ENCODE peak calls at places on chromosomes 5 and 9, in four cellular contexts. E, Y, L and Z are unnamed samples.

GRCh38 chr9:13688990-13689600 is 409.6 kb upstream of the MPDZ start:
- DNase-seq in E (peak), Y (no peak), L (peak), Z (no peak)

GRCh38 chr5:93279292-93279974 is 301.6 kb downstream of the NR2F1-AS1 start:
- DNase-seq in E (peak), Y (no peak), L (no peak), Z (no peak)

GRCh38 chr9:33719581-33720374 is 75.6 kb upstream of the PRSS3 start:
- DNase-seq in E (peak), L (peak), Y (peak), Z (no peak)

GRCh38 chr5:1686066-1686802 is 113.4 kb downstream of the MRPL36 start:
- DNase-seq in E (no peak), Y (no peak), L (no peak), Z (no peak)

GRCh38 chr5:78640622-78641021 is 8.0 kb downstream of the LHFPL2 start:
- DNase-seq in Y (no peak), L (no peak), E (no peak), Z (no peak)

GRCh38 chr9:135849186-135849585 is 58.2 kb downstream of the CAMSAP1 start:
- DNase-seq in Y (no peak), L (no peak), E (no peak), Z (no peak)

GRCh38 chr9:37061763-37062162 is 27.7 kb upstream of the PAX5 start:
- DNase-seq in Y (no peak), L (no peak), E (no peak), Z (no peak)

GRCh38 chr5:21919417-21920022 is 933.6 kb downstream of the CDH12 start:
- DNase-seq in Y (no peak), L (peak), E (peak), Z (peak)

GRCh38 chr5:179732918-179733763 is 519 bp downstream of the MAML1 start:
- DNase-seq in Y (no peak), E (peak), L (peak), Z (no peak)

GRCh38 chr9:127816728-127817127 is 14.0 kb downstream of the FPGS start:
- DNase-seq in E (no peak), L (no peak), Y (no peak), Z (no peak)

GRCh38 chr5:36596247-36596646 is 10.2 kb upstream of the SLC1A3 start:
- DNase-seq in E (no peak), L (no peak), Y (no peak), Z (no peak)

GRCh38 chr5:13945271-13945670 is 783 bp upstream of the DNAH5 start:
- DNase-seq in Y (no peak), E (peak), L (no peak), Z (no peak)

GRCh38 chr5:129135633-129136032 is 41.1 kb downstream of the ISOC1 start:
- DNase-seq in E (no peak), L (no peak), Y (peak), Z (no peak)

GRCh38 chr5:15959560-15960164 is 219.9 kb downstream of the MARCHF11 start:
- DNase-seq in E (no peak), L (no peak), Y (no peak), Z (no peak)

GRCh38 chr5:14216902-14217301 is 73.8 kb downstream of the TRIO start:
- DNase-seq in L (no peak), Y (no peak), E (no peak), Z (no peak)

GRCh38 chr5:149455889-149456409 is 76.9 kb upstream of the IL17B start:
- DNase-seq in L (no peak), E (no peak), Y (no peak), Z (no peak)

GRCh38 chr5:147509710-147510651 is at the start of gene DPYSL3:
- DNase-seq in Y (no peak), L (peak), E (peak), Z (peak)

GRCh38 chr9:1018121-1018520 is 32.0 kb upstream of the DMRT2 start:
- DNase-seq in Y (no peak), E (no peak), L (peak), Z (no peak)

GRCh38 chr9:69085523-69086283 is 50.2 kb downstream of the FXN start:
- DNase-seq in E (no peak), Y (no peak), L (no peak), Z (peak)

GRCh38 chr9:117354997-117355396 is 59.9 kb downstream of the ASTN2 start:
- DNase-seq in Y (no peak), L (no peak), E (no peak), Z (no peak)

GRCh38 chr5:117760114-117760513 is 1185.5 kb upstream of the SEMA6A start:
- DNase-seq in Y (no peak), L (no peak), E (no peak), Z (no peak)

GRCh38 chr9:77707696-77708095 is 59.6 kb upstream of the GNA14 start:
- DNase-seq in E (no peak), Y (no peak), L (no peak), Z (peak)

GRCh38 chr5:13939647-13940046 is 4.8 kb downstream of the DNAH5 start:
- DNase-seq in E (no peak), L (no peak), Y (no peak), Z (no peak)

GRCh38 chr5:35660451-35660850 is 42.8 kb downstream of the SPEF2 start:
- DNase-seq in L (no peak), Y (no peak), E (no peak), Z (no peak)

GRCh38 chr9:72280913-72281500 is 84.0 kb downstream of the ZFAND5 start:
- DNase-seq in L (peak), Y (peak), E (peak), Z (peak)

GRCh38 chr5:179882338-179882737 is 23.7 kb upstream of the MRNIP start:
- DNase-seq in L (no peak), Y (no peak), E (no peak), Z (no peak)

GRCh38 chr9:110069326-110070248 is 138.4 kb downstream of the C9orf152 start:
- DNase-seq in L (no peak), Y (no peak), E (no peak), Z (peak)

GRCh38 chr9:112819635-112820496 is 69.3 kb downstream of the SNX30 start:
- DNase-seq in Y (peak), L (peak), E (peak), Z (peak)